ENCODE peak calls at places on chromosomes 13 and 19, in ten cellular contexts. J, R, B, Q, Z, O, A, Y, P and I are unnamed samples.
A peak's percentile ranks its signal among the peaks of the same experiment; 100 is the strongest.

GRCh38 chr19:48556163-48556562 is 4.2 kb downstream of the SULT2B1 start:
- DNase-seq in P (no peak), A (no peak), B (no peak), Q (no peak), Y (peak; percentile 71), R (no peak), O (no peak), J (no peak), Z (no peak), I (peak; percentile 81)

GRCh38 chr19:54606230-54606629 is 12.8 kb downstream of the LILRA1 start:
- DNase-seq in Y (no peak), J (no peak), Q (no peak), B (no peak), A (no peak), O (no peak), P (no peak), Z (no peak), R (no peak), I (no peak)

GRCh38 chr13:20470136-20470535 is 55.5 kb downstream of the CRYL1 start:
- DNase-seq in Z (no peak), Y (no peak), J (no peak), P (no peak), Q (no peak), B (no peak), O (no peak), A (no peak), R (no peak), I (no peak)

GRCh38 chr19:7397687-7398086 is 49.0 kb downstream of the ARHGEF18 start:
- DNase-seq in O (no peak), Q (no peak), Z (no peak), B (no peak), R (no peak), Y (peak; percentile 69), J (no peak), P (no peak), A (no peak), I (peak; percentile 98)

GRCh38 chr13:102873653-102874052 is 27.8 kb downstream of the ERCC5 start:
- DNase-seq in P (no peak), B (no peak), O (no peak), R (no peak), J (no peak), Q (no peak), Z (no peak), A (no peak), Y (peak; percentile 61), I (peak; percentile 83)

GRCh38 chr13:40479196-40479845 is 187.1 kb downstream of the FOXO1 start:
- DNase-seq in O (no peak), Z (no peak), Y (no peak), R (peak; percentile 74), P (no peak), A (no peak), B (no peak), Q (peak; percentile 45), J (no peak), I (no peak)

GRCh38 chr13:106567421-106568224 is at the start of gene ARGLU1:
- DNase-seq in B (peak; percentile 94), Y (no peak), J (peak; percentile 90), O (peak; percentile 93), P (peak; percentile 93), R (peak; percentile 89), Z (peak; percentile 94), Q (peak; percentile 97), A (peak; percentile 64), I (peak; percentile 42)

GRCh38 chr13:34044660-34045080 is 226.7 kb downstream of the RFC3 start:
- DNase-seq in O (no peak), B (no peak), Z (no peak), A (peak; percentile 35), P (no peak), J (no peak), R (no peak), Y (peak; percentile 84), Q (no peak), I (peak; percentile 81)

GRCh38 chr19:50322234-50322633 is 6.9 kb downstream of the KCNC3 start:
- DNase-seq in O (no peak), Z (no peak), A (no peak), P (no peak), Q (no peak), Y (no peak), J (no peak), R (no peak), B (no peak), I (no peak)

GRCh38 chr19:35963514-35963913 is 27.3 kb downstream of the LRFN3 start:
- DNase-seq in Z (peak; percentile 54), Y (peak; percentile 64), B (no peak), P (no peak), J (peak; percentile 67), R (no peak), A (no peak), Q (peak; percentile 72), O (no peak), I (peak; percentile 67)